ENCODE peak calls at places on chromosomes 16 and 17, in four cellular contexts. One of them, this sample, is unnamed.

GRCh38 chr17:80198144-80198661 is 21.9 kb downstream of the SGSH start:
- DNase-seq in K562: no peak
- DNase-seq in GM12878: no peak
- DNase-seq in H1: no peak
- DNase-seq in this sample: no peak

GRCh38 chr17:58329035-58329807 is 626 bp upstream of the TSPOAP1 start:
- DNase-seq in GM12878: peak; percentile 97
- DNase-seq in K562: peak; percentile 87
- DNase-seq in H1: no peak
- DNase-seq in this sample: no peak

GRCh38 chr17:57391857-57392256 is 135.5 kb downstream of the MSI2 start:
- DNase-seq in K562: no peak
- DNase-seq in H1: no peak
- DNase-seq in GM12878: no peak
- DNase-seq in this sample: no peak

GRCh38 chr16:56697456-56698155 is 15.3 kb downstream of the MT1X start:
- DNase-seq in H1: no peak
- DNase-seq in GM12878: no peak
- DNase-seq in K562: no peak
- DNase-seq in this sample: no peak

GRCh38 chr17:39236981-39237441 is 11.3 kb upstream of the STAC2 start:
- DNase-seq in H1: no peak
- DNase-seq in GM12878: no peak
- DNase-seq in K562: peak; percentile 11
- DNase-seq in this sample: no peak

GRCh38 chr17:77303620-77304019 is 162.9 kb downstream of the SEC14L1 start:
- DNase-seq in GM12878: no peak
- DNase-seq in H1: no peak
- DNase-seq in K562: no peak
- DNase-seq in this sample: no peak

GRCh38 chr17:77118251-77118928 is 22.4 kb upstream of the SEC14L1 start:
- DNase-seq in H1: no peak
- DNase-seq in K562: no peak
- DNase-seq in GM12878: no peak
- DNase-seq in this sample: no peak

GRCh38 chr17:79769596-79770520 is 8.1 kb upstream of the CBX2 start:
- DNase-seq in K562: no peak
- DNase-seq in H1: no peak
- DNase-seq in GM12878: no peak
- DNase-seq in this sample: no peak

GRCh38 chr17:2029911-2030778 is at the start of gene DPH1:
- DNase-seq in K562: peak; percentile 92
- DNase-seq in H1: peak; percentile 69
- DNase-seq in GM12878: peak; percentile 61
- DNase-seq in this sample: peak; percentile 85

GRCh38 chr17:34420254-34420766 is 57.3 kb upstream of the CCL1 start:
- DNase-seq in GM12878: peak; percentile 11
- DNase-seq in H1: peak; percentile 59
- DNase-seq in K562: peak; percentile 71
- DNase-seq in this sample: peak; percentile 40

GRCh38 chr17:58245428-58246103 is 7.2 kb downstream of the LPO start:
- DNase-seq in K562: no peak
- DNase-seq in H1: no peak
- DNase-seq in GM12878: no peak
- DNase-seq in this sample: no peak

GRCh38 chr16:28254158-28254557 is 38.2 kb upstream of the SBK1 start:
- DNase-seq in H1: no peak
- DNase-seq in K562: no peak
- DNase-seq in GM12878: no peak
- DNase-seq in this sample: no peak

GRCh38 chr16:86831366-86831765 is 253.0 kb downstream of the FOXL1 start:
- DNase-seq in GM12878: no peak
- DNase-seq in K562: no peak
- DNase-seq in H1: no peak
- DNase-seq in this sample: no peak

GRCh38 chr16:20610192-20610891 is 34.2 kb upstream of the ACSM2B start:
- DNase-seq in K562: no peak
- DNase-seq in GM12878: no peak
- DNase-seq in H1: no peak
- DNase-seq in this sample: no peak

GRCh38 chr16:64365448-64365858 is 756.4 kb downstream of the CDH11 start:
- DNase-seq in K562: no peak
- DNase-seq in GM12878: no peak
- DNase-seq in H1: no peak
- DNase-seq in this sample: no peak

GRCh38 chr16:75011634-75012307 is 12.9 kb downstream of the ZNRF1 start:
- DNase-seq in GM12878: peak; percentile 92
- DNase-seq in K562: peak; percentile 43
- DNase-seq in H1: no peak
- DNase-seq in this sample: peak; percentile 75

GRCh38 chr16:65195998-65196397 is 74.1 kb upstream of the CDH11 start:
- DNase-seq in H1: no peak
- DNase-seq in K562: no peak
- DNase-seq in GM12878: no peak
- DNase-seq in this sample: no peak

GRCh38 chr17:32914181-32914580 is 13.8 kb upstream of the TMEM98 start:
- DNase-seq in GM12878: no peak
- DNase-seq in K562: no peak
- DNase-seq in H1: no peak
- DNase-seq in this sample: no peak

GRCh38 chr16:85717393-85718152 is 28.8 kb upstream of the GINS2 start:
- DNase-seq in H1: no peak
- DNase-seq in GM12878: no peak
- DNase-seq in K562: peak; percentile 76
- DNase-seq in this sample: peak; percentile 49

GRCh38 chr16:8678068-8678927 is 3.9 kb downstream of the ABAT start:
- DNase-seq in GM12878: no peak
- DNase-seq in K562: no peak
- DNase-seq in H1: no peak
- DNase-seq in this sample: no peak

GRCh38 chr17:61414141-61414935 is 14.7 kb downstream of the TBX2 start:
- DNase-seq in GM12878: no peak
- DNase-seq in K562: peak; percentile 8
- DNase-seq in H1: no peak
- DNase-seq in this sample: no peak

GRCh38 chr16:52090080-52090479 is 456.9 kb downstream of the TOX3 start:
- DNase-seq in GM12878: no peak
- DNase-seq in H1: no peak
- DNase-seq in K562: no peak
- DNase-seq in this sample: no peak

GRCh38 chr17:574061-574460 is 140.6 kb downstream of the VPS53 start:
- DNase-seq in K562: no peak
- DNase-seq in H1: no peak
- DNase-seq in GM12878: no peak
- DNase-seq in this sample: no peak

GRCh38 chr16:70736454-70737376 is 50.9 kb upstream of the MTSS2 start:
- DNase-seq in GM12878: no peak
- DNase-seq in H1: no peak
- DNase-seq in K562: no peak
- DNase-seq in this sample: no peak

GRCh38 chr16:27169511-27170071 is 33.7 kb upstream of the KDM8 start:
- DNase-seq in H1: no peak
- DNase-seq in GM12878: peak; percentile 13
- DNase-seq in K562: no peak
- DNase-seq in this sample: no peak

GRCh38 chr16:53743149-53743566 is 39.2 kb downstream of the FTO start:
- DNase-seq in H1: no peak
- DNase-seq in GM12878: no peak
- DNase-seq in K562: no peak
- DNase-seq in this sample: peak; percentile 55

GRCh38 chr17:59149051-59149450 is 5.9 kb downstream of the SKA2 start:
- DNase-seq in GM12878: no peak
- DNase-seq in K562: no peak
- DNase-seq in H1: no peak
- DNase-seq in this sample: no peak

GRCh38 chr17:20997711-20998570 is 44.9 kb downstream of the USP22 start:
- DNase-seq in K562: no peak
- DNase-seq in GM12878: no peak
- DNase-seq in H1: no peak
- DNase-seq in this sample: no peak

DNA sequence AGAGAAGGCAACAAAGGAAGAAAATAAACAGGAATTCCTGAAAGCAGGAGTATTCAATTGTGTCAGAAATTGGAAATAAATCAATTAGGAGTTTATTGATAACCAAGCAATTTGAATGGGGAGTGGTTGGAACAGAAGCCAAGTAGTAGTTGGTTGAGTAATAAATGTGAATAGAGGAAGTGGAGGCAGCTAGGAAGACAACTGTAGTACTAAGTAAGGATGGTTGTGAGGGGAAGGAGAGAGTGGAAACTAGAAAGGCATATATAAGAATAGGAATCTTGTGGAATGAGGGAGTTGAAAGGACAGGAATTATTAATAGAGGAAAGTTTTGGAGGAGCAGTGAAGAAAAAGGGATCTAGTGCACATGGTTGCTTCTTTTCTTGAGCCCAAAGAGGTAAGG is 34.4 kb downstream of the NFAT5 start:
- DNase-seq in H1: no peak
- DNase-seq in GM12878: no peak
- DNase-seq in K562: no peak
- DNase-seq in this sample: no peak
- TF ChIP-seq EGR1 in H1: no peak
- TF ChIP-seq EGR1 in GM12878: no peak
- TF ChIP-seq EGR1 in K562: no peak
- TF ChIP-seq EGR1 in this sample: no peak

GRCh38 chr17:62965649-62966425 is at the start of gene TANC2:
- DNase-seq in H1: peak; percentile 54
- DNase-seq in GM12878: peak; percentile 3
- DNase-seq in K562: peak; percentile 94
- DNase-seq in this sample: peak; percentile 84

GRCh38 chr17:62968445-62968923 is 2.4 kb downstream of the TANC2 start:
- DNase-seq in H1: no peak
- DNase-seq in GM12878: peak; percentile 24
- DNase-seq in K562: peak; percentile 88
- DNase-seq in this sample: peak; percentile 83

GRCh38 chr17:62965149-62965648 is 836 bp upstream of the TANC2 start:
- DNase-seq in K562: no peak
- DNase-seq in H1: no peak
- DNase-seq in GM12878: no peak
- DNase-seq in this sample: no peak

GRCh38 chr17:62967111-62967449 is 1.0 kb downstream of the TANC2 start:
- DNase-seq in H1: no peak
- DNase-seq in GM12878: no peak
- DNase-seq in K562: no peak
- DNase-seq in this sample: no peak

DNA sequence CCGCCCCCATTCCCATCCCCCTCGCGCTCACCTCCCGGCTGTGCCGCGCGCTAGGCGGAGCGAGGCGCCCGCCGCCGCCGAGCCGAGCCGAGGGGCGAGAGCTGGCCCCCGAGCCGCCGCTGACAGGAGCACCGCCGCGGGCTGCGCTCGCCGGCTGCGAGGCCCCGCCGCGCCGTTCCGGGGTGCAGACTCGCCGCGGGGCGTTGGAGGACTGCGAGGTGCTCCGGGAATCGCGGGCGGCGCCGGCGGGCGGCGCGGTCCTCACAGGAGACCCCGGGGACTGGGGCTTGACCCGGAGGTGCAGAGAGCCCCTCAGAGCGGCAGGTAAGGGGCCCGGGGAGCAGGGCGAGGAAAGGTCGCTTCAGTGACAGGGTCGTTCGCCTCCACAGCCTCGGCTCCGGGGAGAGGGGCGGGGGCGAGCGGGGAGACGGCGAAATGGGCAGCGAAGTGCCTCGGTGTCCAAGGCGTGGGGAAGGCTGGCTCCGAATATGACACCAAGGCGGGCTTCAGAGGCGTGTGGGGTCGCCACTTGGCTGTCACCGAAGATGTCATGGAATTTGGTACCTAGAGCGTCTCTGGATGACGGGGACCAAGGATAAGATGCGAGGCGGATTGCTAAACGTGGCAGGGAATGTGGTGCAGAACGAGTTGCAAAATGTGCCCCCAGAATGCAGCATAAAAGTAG is 533 bp downstream of the TANC2 start:
- DNase-seq in K562: peak; percentile 20
- DNase-seq in GM12878: no peak
- DNase-seq in H1: no peak
- DNase-seq in this sample: no peak
- TF ChIP-seq EGR1 in K562: no peak
- TF ChIP-seq EGR1 in GM12878: no peak
- TF ChIP-seq EGR1 in H1: no peak
- TF ChIP-seq EGR1 in this sample: no peak

DNA sequence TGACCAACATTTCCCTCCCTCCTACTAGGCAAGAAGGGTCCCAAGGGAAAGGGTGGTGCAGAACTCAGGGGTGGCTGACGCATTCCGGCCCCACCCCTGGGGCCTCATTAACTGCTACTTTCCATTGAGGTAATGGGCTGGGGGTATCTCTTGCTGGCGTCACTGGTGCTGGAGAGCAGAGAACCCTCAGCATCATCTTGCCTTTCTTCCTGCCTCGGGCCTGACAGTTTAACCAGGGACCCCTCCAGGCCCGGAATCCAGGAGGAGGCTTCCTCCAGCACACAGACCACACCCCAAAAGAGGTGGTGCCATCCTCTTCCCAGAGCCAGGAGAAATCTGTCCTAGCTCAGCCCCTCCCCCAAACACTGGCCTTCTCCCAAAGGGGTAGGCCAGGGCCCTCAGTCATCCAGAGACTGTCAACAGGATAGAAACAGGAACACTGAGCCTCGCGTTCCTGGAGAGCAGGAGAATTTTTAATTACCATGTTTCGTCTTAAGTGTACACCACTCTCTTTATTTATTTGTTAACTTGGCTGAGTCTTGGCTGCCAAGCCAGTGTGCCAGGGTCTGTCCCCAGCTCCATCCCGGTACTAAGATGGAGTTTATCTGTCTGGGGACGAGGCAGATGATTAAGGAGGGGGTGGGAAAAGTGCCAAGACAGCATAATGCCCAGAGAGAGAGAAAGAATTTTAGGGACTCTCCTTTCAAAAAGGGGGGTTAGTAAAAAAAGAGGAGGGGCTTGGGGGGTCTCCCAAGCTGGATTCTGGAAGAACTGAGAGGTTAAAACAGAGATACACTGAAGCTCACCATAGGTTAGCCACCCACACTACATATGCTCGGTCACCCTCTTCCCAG is 5.1 kb downstream of the ETV4 start:
- DNase-seq in GM12878: no peak
- DNase-seq in K562: no peak
- DNase-seq in H1: no peak
- DNase-seq in this sample: no peak
- TF ChIP-seq EGR1 in GM12878: no peak
- TF ChIP-seq EGR1 in K562: no peak
- TF ChIP-seq EGR1 in H1: no peak
- TF ChIP-seq EGR1 in this sample: no peak

GRCh38 chr16:72854537-72854936 is 193.4 kb downstream of the ZFHX3 start:
- DNase-seq in K562: no peak
- DNase-seq in H1: no peak
- DNase-seq in GM12878: no peak
- DNase-seq in this sample: no peak

GRCh38 chr16:72857841-72858594 is 189.9 kb downstream of the ZFHX3 start:
- DNase-seq in H1: no peak
- DNase-seq in K562: no peak
- DNase-seq in GM12878: no peak
- DNase-seq in this sample: no peak

GRCh38 chr16:72859581-72859980 is 188.3 kb downstream of the ZFHX3 start:
- DNase-seq in GM12878: no peak
- DNase-seq in H1: no peak
- DNase-seq in K562: no peak
- DNase-seq in this sample: no peak

GRCh38 chr16:72858611-72859493 is 189.1 kb downstream of the ZFHX3 start:
- DNase-seq in K562: no peak
- DNase-seq in GM12878: no peak
- DNase-seq in H1: no peak
- DNase-seq in this sample: no peak

GRCh38 chr16:72856797-72857196 is 191.1 kb downstream of the ZFHX3 start:
- DNase-seq in GM12878: no peak
- DNase-seq in H1: no peak
- DNase-seq in K562: peak; percentile 29
- DNase-seq in this sample: no peak
- TF ChIP-seq EGR1 in GM12878: no peak
- TF ChIP-seq EGR1 in H1: no peak
- TF ChIP-seq EGR1 in K562: no peak
- TF ChIP-seq EGR1 in this sample: no peak